ENCODE peak calls at places on chromosomes 11 and 22, in seven cellular contexts. O, Y, X, W, D, F and B are unnamed samples.
A peak's percentile ranks its signal among the peaks of the same experiment; 100 is the strongest.

GRCh38 chr22:47783433-47784366 is 1021.2 kb downstream of the TBC1D22A start:
- DNase-seq in O (no peak), Y (no peak), X (no peak), W (no peak), D (no peak), F (no peak), B (no peak)

GRCh38 chr11:115266066-115266465 is 238.1 kb downstream of the CADM1 start:
- DNase-seq in O (no peak), Y (no peak), X (no peak), W (no peak), D (no peak), F (no peak), B (no peak)

GRCh38 chr11:86696004-86696403 is 23.6 kb upstream of the ME3 start:
- DNase-seq in O (no peak), Y (no peak), X (no peak), W (no peak), D (no peak), F (peak; percentile 93), B (peak; percentile 92)

GRCh38 chr22:38467438-38467903 is 425 bp upstream of the KDELR3 start:
- DNase-seq in O (no peak), Y (peak; percentile 56), X (no peak), W (no peak), D (no peak), F (no peak), B (no peak)

GRCh38 chr11:122248130-122248529 is 132.1 kb upstream of the BLID start:
- DNase-seq in O (no peak), Y (no peak), X (peak; percentile 41), W (no peak), D (no peak), F (no peak), B (no peak)

GRCh38 chr22:46593996-46594946 is 25.9 kb upstream of the GRAMD4 start:
- DNase-seq in O (no peak), Y (no peak), X (no peak), W (no peak), D (no peak), F (no peak), B (no peak)

GRCh38 chr11:1082728-1083620 is 8.3 kb downstream of the MUC2 start:
- DNase-seq in O (no peak), Y (no peak), X (no peak), W (no peak), D (no peak), F (no peak), B (no peak)

GRCh38 chr22:43434601-43435311 is 22.9 kb downstream of the MPPED1 start:
- DNase-seq in O (no peak), Y (no peak), X (no peak), W (no peak), D (no peak), F (no peak), B (no peak)

GRCh38 chr22:25930083-25930482 is 188.1 kb downstream of the MYO18B start:
- DNase-seq in O (no peak), Y (no peak), X (no peak), W (no peak), D (no peak), F (no peak), B (no peak)

GRCh38 chr11:724733-725386 is 18.8 kb downstream of the EPS8L2 start:
- DNase-seq in O (no peak), Y (no peak), X (no peak), W (no peak), D (no peak), F (no peak), B (no peak)

GRCh38 chr22:37485006-37485713 is 1.0 kb downstream of the MFNG start:
- DNase-seq in O (no peak), Y (no peak), X (no peak), W (no peak), D (peak; percentile 71), F (no peak), B (no peak)

GRCh38 chr11:109739374-109739773 is 317.4 kb downstream of the C11orf87 start:
- DNase-seq in O (no peak), Y (no peak), X (no peak), W (no peak), D (no peak), F (no peak), B (peak; percentile 42)

GRCh38 chr11:44998051-44998450 is 47.4 kb upstream of the TP53I11 start:
- DNase-seq in O (no peak), Y (no peak), X (no peak), W (no peak), D (no peak), F (no peak), B (no peak)

GRCh38 chr11:120172054-120172881 is 34.4 kb upstream of the TRIM29 start:
- DNase-seq in O (no peak), Y (peak; percentile 73), X (peak; percentile 4), W (no peak), D (peak; percentile 27), F (peak; percentile 88), B (peak; percentile 87)

GRCh38 chr11:65041206-65042035 is at the start of gene SAC3D1:
- DNase-seq in O (no peak), Y (peak; percentile 73), X (peak; percentile 60), W (peak; percentile 21), D (peak; percentile 70), F (peak; percentile 75), B (peak; percentile 75)

GRCh38 chr11:127247261-127247660 is 246.7 kb upstream of the KIRREL3 start:
- DNase-seq in O (no peak), Y (no peak), X (peak; percentile 75), W (no peak), D (no peak), F (no peak), B (no peak)

GRCh38 chr11:11279956-11280689 is 72.9 kb downstream of the CSNK2A3 start:
- DNase-seq in O (no peak), Y (no peak), X (no peak), W (no peak), D (no peak), F (no peak), B (peak; percentile 10)

GRCh38 chr22:32561163-32561562 is 86.6 kb downstream of the FBXO7 start:
- DNase-seq in O (no peak), Y (no peak), X (no peak), W (no peak), D (no peak), F (no peak), B (no peak)

GRCh38 chr11:105489431-105489830 is 120.4 kb upstream of the GRIA4 start:
- DNase-seq in O (peak; percentile 22), Y (no peak), X (no peak), W (no peak), D (no peak), F (peak; percentile 17), B (peak; percentile 2)

GRCh38 chr11:34356576-34356917 is 1.3 kb downstream of the ABTB2 start:
- DNase-seq in O (no peak), Y (no peak), X (no peak), W (no peak), D (peak; percentile 6), F (no peak), B (peak; percentile 81)

GRCh38 chr11:67054851-67055523 is 1.7 kb upstream of the RHOD start:
- DNase-seq in O (no peak), Y (peak; percentile 78), X (no peak), W (no peak), D (peak; percentile 35), F (peak; percentile 55), B (peak; percentile 89)

GRCh38 chr22:32796865-32797573 is 4.5 kb upstream of the TIMP3 start:
- DNase-seq in O (peak; percentile 16), Y (peak; percentile 70), X (no peak), W (no peak), D (peak; percentile 42), F (peak; percentile 92), B (peak; percentile 94)

GRCh38 chr11:45560935-45561330 is 104.5 kb downstream of the CHST1 start:
- DNase-seq in O (no peak), Y (no peak), X (no peak), W (no peak), D (no peak), F (no peak), B (no peak)

GRCh38 chr11:97398246-97398645 is 1008.4 kb downstream of the JRKL start:
- DNase-seq in O (no peak), Y (no peak), X (no peak), W (no peak), D (no peak), F (no peak), B (no peak)

GRCh38 chr11:123833095-123833494 is 26.9 kb upstream of the OR6M1 start:
- DNase-seq in O (no peak), Y (no peak), X (no peak), W (no peak), D (no peak), F (no peak), B (no peak)

GRCh38 chr22:32269316-32269715 is 14.2 kb upstream of the SLC5A4 start:
- DNase-seq in O (no peak), Y (no peak), X (no peak), W (no peak), D (no peak), F (no peak), B (no peak)

GRCh38 chr22:23119492-23120414 is 22.0 kb downstream of the RSPH14 start:
- DNase-seq in O (no peak), Y (no peak), X (no peak), W (no peak), D (peak; percentile 63), F (no peak), B (no peak)

GRCh38 chr11:132962026-132962425 is 570.3 kb downstream of the OPCML start:
- DNase-seq in O (no peak), Y (no peak), X (no peak), W (no peak), D (no peak), F (peak; percentile 88), B (peak; percentile 90)

GRCh38 chr11:41497974-41498373 is 38.5 kb upstream of the LRRC4C start:
- DNase-seq in O (no peak), Y (no peak), X (no peak), W (no peak), D (no peak), F (no peak), B (no peak)